ENCODE peak calls at places on chromosomes 12 and 14, in six cellular contexts. One of them, this sample, is unnamed. For H3K4me1, the result is how much of the 10 kb centered on the place peaks cover.

GRCh38 chr14:99273724-99274345 is 1.8 kb upstream of the BCL11B start:
- ATAC-seq in A549: no peak
- ATAC-seq in GM12878: no peak
- ATAC-seq in HepG2: peak
- ATAC-seq in upper lobe of left lung: no peak
- ATAC-seq in K562: no peak
- ATAC-seq in this sample: no peak

GRCh38 chr12:43278268-43278832 is 273.7 kb downstream of the ADAMTS20 start:
- ATAC-seq in A549: no peak
- ATAC-seq in GM12878: peak
- ATAC-seq in HepG2: no peak
- ATAC-seq in upper lobe of left lung: no peak
- ATAC-seq in K562: no peak
- ATAC-seq in this sample: no peak

GRCh38 chr12:75766263-75767160 is 255.1 kb upstream of the KRR1 start:
- ATAC-seq in A549: peak
- ATAC-seq in GM12878: no peak
- ATAC-seq in HepG2: peak
- ATAC-seq in upper lobe of left lung: no peak
- ATAC-seq in K562: no peak
- ATAC-seq in this sample: no peak

GRCh38 chr12:111991946-111992345 is 21.0 kb downstream of the TMEM116 start:
- ATAC-seq in A549: no peak
- ATAC-seq in GM12878: no peak
- ATAC-seq in HepG2: no peak
- ATAC-seq in upper lobe of left lung: no peak
- ATAC-seq in K562: peak
- ATAC-seq in this sample: no peak

GRCh38 chr14:84225243-84225642 is 1304.7 kb upstream of the FLRT2 start:
- ATAC-seq in A549: no peak
- ATAC-seq in GM12878: no peak
- ATAC-seq in HepG2: no peak
- ATAC-seq in upper lobe of left lung: no peak
- ATAC-seq in K562: no peak
- ATAC-seq in this sample: peak

GRCh38 chr12:79954037-79954436 is 19.1 kb upstream of the PPP1R12A start:
- ATAC-seq in A549: no peak
- ATAC-seq in GM12878: no peak
- ATAC-seq in HepG2: no peak
- ATAC-seq in upper lobe of left lung: no peak
- ATAC-seq in K562: no peak
- ATAC-seq in this sample: no peak

GRCh38 chr14:28299227-28299626 is 467.4 kb upstream of the FOXG1 start:
- ATAC-seq in A549: no peak
- ATAC-seq in GM12878: no peak
- ATAC-seq in HepG2: no peak
- ATAC-seq in upper lobe of left lung: no peak
- ATAC-seq in K562: no peak
- ATAC-seq in this sample: no peak

GRCh38 chr12:96249196-96250118 is 55.3 kb downstream of the ELK3 start:
- ATAC-seq in A549: peak
- ATAC-seq in GM12878: no peak
- ATAC-seq in HepG2: no peak
- ATAC-seq in upper lobe of left lung: no peak
- ATAC-seq in K562: peak
- ATAC-seq in this sample: peak

GRCh38 chr14:91059576-91060471 is 617 bp downstream of the RPS6KA5 start:
- ATAC-seq in A549: peak
- ATAC-seq in GM12878: peak
- ATAC-seq in HepG2: peak
- ATAC-seq in upper lobe of left lung: peak
- ATAC-seq in K562: peak
- ATAC-seq in this sample: peak

GRCh38 chr14:89678715-89679220 is 261.7 kb upstream of the FOXN3 start:
- ATAC-seq in A549: no peak
- ATAC-seq in GM12878: no peak
- ATAC-seq in HepG2: no peak
- ATAC-seq in upper lobe of left lung: no peak
- ATAC-seq in K562: no peak
- ATAC-seq in this sample: no peak

GRCh38 chr14:74937171-74937570 is 14.1 kb upstream of the RPS6KL1 start:
- ATAC-seq in A549: no peak
- ATAC-seq in GM12878: no peak
- ATAC-seq in HepG2: no peak
- ATAC-seq in upper lobe of left lung: no peak
- ATAC-seq in K562: no peak
- ATAC-seq in this sample: no peak

GRCh38 chr14:37585101-37585479 is 10.0 kb downstream of the FOXA1 start:
- ATAC-seq in A549: no peak
- ATAC-seq in GM12878: no peak
- ATAC-seq in HepG2: no peak
- ATAC-seq in upper lobe of left lung: no peak
- ATAC-seq in K562: no peak
- ATAC-seq in this sample: no peak

GRCh38 chr12:57103856-57104255 is 7.3 kb downstream of the STAT6 start:
- ATAC-seq in A549: no peak
- ATAC-seq in GM12878: no peak
- ATAC-seq in HepG2: no peak
- ATAC-seq in upper lobe of left lung: no peak
- ATAC-seq in K562: no peak
- ATAC-seq in this sample: no peak

GRCh38 chr12:122206111-122206881 is 2.8 kb downstream of the B3GNT4 start:
- ATAC-seq in A549: peak
- ATAC-seq in GM12878: no peak
- ATAC-seq in HepG2: peak
- ATAC-seq in upper lobe of left lung: no peak
- ATAC-seq in K562: peak
- ATAC-seq in this sample: no peak

GRCh38 chr14:73751157-73751691 is 37.0 kb upstream of the PNMA1 start:
- ATAC-seq in A549: no peak
- ATAC-seq in GM12878: no peak
- ATAC-seq in HepG2: no peak
- ATAC-seq in upper lobe of left lung: no peak
- ATAC-seq in K562: no peak
- ATAC-seq in this sample: no peak

GRCh38 chr14:29900609-29901350 is 26.9 kb downstream of the PRKD1 start:
- ATAC-seq in A549: no peak
- ATAC-seq in GM12878: no peak
- ATAC-seq in HepG2: no peak
- ATAC-seq in upper lobe of left lung: no peak
- ATAC-seq in K562: no peak
- ATAC-seq in this sample: no peak

GRCh38 chr12:103801709-103802585 is 39.1 kb downstream of the NT5DC3 start:
- ATAC-seq in A549: peak
- ATAC-seq in GM12878: no peak
- ATAC-seq in HepG2: no peak
- ATAC-seq in upper lobe of left lung: no peak
- ATAC-seq in K562: no peak
- ATAC-seq in this sample: no peak
- TF ChIP-seq EP300 in A549: no peak
- TF ChIP-seq EP300 in GM12878: no peak
- TF ChIP-seq EP300 in HepG2: no peak
- TF ChIP-seq EP300 in upper lobe of left lung: no peak
- TF ChIP-seq EP300 in K562: no peak
- TF ChIP-seq EP300 in this sample: no peak

DNA sequence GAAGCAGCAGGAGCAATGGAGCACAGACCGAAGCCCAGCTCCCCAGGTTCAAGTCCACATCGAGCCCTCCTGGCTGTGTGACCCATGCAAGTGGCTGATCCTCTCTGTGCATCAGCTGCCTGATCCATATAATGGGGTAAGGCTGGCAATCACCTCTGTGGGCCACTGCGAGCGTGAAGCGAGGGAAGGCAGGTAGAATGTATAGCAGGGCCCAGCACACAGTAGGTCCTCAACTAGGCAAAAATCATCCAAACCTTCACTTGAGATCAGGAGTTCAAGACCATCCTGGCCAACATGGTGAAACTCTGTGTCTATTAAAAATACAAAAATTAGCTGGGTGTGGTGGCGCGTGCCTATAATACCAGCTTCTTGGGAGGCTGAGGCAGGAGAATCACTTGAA is 102.6 kb downstream of the SCARB1 start:
- ATAC-seq in A549: no peak
- ATAC-seq in GM12878: no peak
- ATAC-seq in HepG2: no peak
- ATAC-seq in upper lobe of left lung: no peak
- ATAC-seq in K562: no peak
- ATAC-seq in this sample: no peak
- H3K4me1 ChIP-seq in A549: under half
- H3K4me1 ChIP-seq in GM12878: under half
- H3K4me1 ChIP-seq in HepG2: under half
- H3K4me1 ChIP-seq in upper lobe of left lung: under half
- H3K4me1 ChIP-seq in K562: under half
- H3K4me1 ChIP-seq in this sample: under half

GRCh38 chr12:46370380-46370734 is 2.2 kb downstream of the SLC38A2 start:
- ATAC-seq in A549: no peak
- ATAC-seq in GM12878: no peak
- ATAC-seq in HepG2: no peak
- ATAC-seq in upper lobe of left lung: no peak
- ATAC-seq in K562: no peak
- ATAC-seq in this sample: no peak
- TF ChIP-seq EP300 in A549: no peak
- TF ChIP-seq EP300 in GM12878: no peak
- TF ChIP-seq EP300 in HepG2: no peak
- TF ChIP-seq EP300 in upper lobe of left lung: no peak
- TF ChIP-seq EP300 in K562: no peak
- TF ChIP-seq EP300 in this sample: no peak

GRCh38 chr12:50568338-50569155 is 63.8 kb downstream of the DIP2B start:
- ATAC-seq in A549: peak
- ATAC-seq in GM12878: no peak
- ATAC-seq in HepG2: peak
- ATAC-seq in upper lobe of left lung: no peak
- ATAC-seq in K562: no peak
- ATAC-seq in this sample: peak
- H3K4me1 ChIP-seq in A549: half or more
- H3K4me1 ChIP-seq in GM12878: under half
- H3K4me1 ChIP-seq in HepG2: half or more
- H3K4me1 ChIP-seq in upper lobe of left lung: half or more
- H3K4me1 ChIP-seq in K562: under half
- H3K4me1 ChIP-seq in this sample: under half

DNA sequence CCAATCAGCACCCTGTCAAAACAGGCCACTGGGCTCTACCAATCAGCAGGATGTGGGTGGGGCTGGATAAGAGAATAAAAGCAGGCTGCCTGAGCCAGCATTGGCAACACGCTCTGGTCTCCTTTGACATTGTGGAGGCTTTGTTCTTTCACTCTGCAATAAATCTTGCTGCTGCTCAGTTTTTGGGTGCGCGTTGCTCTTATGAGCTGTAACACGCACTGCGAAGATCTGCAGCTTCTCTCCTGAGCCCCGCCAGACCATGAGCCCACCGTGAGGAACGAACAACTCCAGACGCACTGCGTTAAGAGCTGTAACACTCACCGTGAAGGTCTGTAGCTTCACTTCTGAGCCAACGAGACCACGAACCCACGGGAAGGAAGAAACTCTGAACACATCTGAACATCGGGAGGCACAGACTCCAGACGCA is 8.4 kb upstream of the PIANP start:
- ATAC-seq in A549: no peak
- ATAC-seq in GM12878: no peak
- ATAC-seq in HepG2: peak
- ATAC-seq in upper lobe of left lung: no peak
- ATAC-seq in K562: peak
- ATAC-seq in this sample: no peak
- TF ChIP-seq EP300 in A549: no peak
- TF ChIP-seq EP300 in GM12878: no peak
- TF ChIP-seq EP300 in HepG2: no peak
- TF ChIP-seq EP300 in upper lobe of left lung: no peak
- TF ChIP-seq EP300 in K562: no peak
- TF ChIP-seq EP300 in this sample: no peak

DNA sequence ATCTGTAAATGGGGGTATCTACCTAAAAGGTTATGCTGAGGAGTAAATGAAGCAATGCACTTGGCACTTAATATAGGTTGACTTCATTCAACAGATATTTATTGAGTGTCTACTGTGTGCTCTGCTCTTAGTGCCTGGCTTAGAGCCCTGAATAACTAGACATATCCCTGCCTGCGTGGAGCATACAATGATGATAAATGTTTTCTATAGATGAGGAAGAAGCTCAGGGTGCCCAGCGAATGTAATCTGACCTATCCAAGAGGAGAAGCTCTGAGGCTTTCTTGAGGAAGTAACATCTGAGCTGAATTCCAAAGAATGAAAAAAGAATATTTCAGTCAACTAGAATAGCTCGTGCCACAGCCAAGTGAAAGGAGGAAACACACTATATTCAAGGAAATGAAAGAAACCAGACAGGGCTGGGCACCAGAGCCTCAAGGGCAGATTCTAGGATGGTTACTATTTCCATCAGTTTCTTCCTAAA is 17.9 kb upstream of the HIGD1C start:
- ATAC-seq in A549: no peak
- ATAC-seq in GM12878: no peak
- ATAC-seq in HepG2: no peak
- ATAC-seq in upper lobe of left lung: peak
- ATAC-seq in K562: no peak
- ATAC-seq in this sample: peak
- H3K4me1 ChIP-seq in A549: under half
- H3K4me1 ChIP-seq in GM12878: under half
- H3K4me1 ChIP-seq in HepG2: half or more
- H3K4me1 ChIP-seq in upper lobe of left lung: under half
- H3K4me1 ChIP-seq in K562: under half
- H3K4me1 ChIP-seq in this sample: under half

DNA sequence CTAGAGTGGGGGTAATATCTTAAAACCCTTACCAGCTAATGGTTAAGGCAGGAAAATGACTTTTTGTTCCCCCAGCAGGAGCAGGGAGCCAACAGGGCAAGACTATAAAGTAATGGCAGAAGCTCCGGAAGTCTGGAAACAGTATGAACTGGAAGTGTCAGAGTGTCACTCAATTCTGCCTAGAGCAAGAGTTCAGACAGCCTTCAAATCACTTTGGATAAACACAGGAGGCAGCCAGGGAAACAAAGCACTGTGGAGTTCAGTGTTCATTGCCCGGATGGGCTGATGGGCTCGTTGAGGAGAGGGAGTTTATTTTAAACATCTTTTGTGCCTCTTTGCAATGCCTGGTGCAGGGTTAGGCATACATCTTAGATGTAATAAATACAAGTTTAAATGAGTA is 16.5 kb upstream of the DYRK2 start:
- ATAC-seq in A549: no peak
- ATAC-seq in GM12878: no peak
- ATAC-seq in HepG2: no peak
- ATAC-seq in upper lobe of left lung: no peak
- ATAC-seq in K562: no peak
- ATAC-seq in this sample: no peak
- TF ChIP-seq EP300 in A549: no peak
- TF ChIP-seq EP300 in GM12878: no peak
- TF ChIP-seq EP300 in HepG2: no peak
- TF ChIP-seq EP300 in upper lobe of left lung: no peak
- TF ChIP-seq EP300 in K562: no peak
- TF ChIP-seq EP300 in this sample: no peak